ENCODE peak calls at places on chromosomes 13 and 19, in seven cellular contexts. U is CD4-positive, CD25-positive, alpha-beta regulatory T cell; X is thoracic aorta; S is cardiac muscle cell; Q is aorta; O is body of pancreas; Y is effector memory CD4-positive, alpha-beta T cell. T is an unnamed sample.

GRCh38 chr13:113962975-113963374 is 10.9 kb downstream of the C13orf46 start:
- DNase-seq in Q (peak; percentile 62), U (no peak), Y (no peak), O (peak; percentile 1), X (no peak), S (no peak), T (no peak)

GRCh38 chr13:25691654-25692053 is 319.9 kb downstream of the ATP8A2 start:
- DNase-seq in Y (no peak), O (no peak), X (no peak), S (no peak), Q (no peak), U (no peak), T (no peak)

GRCh38 chr19:44951179-44952159 is 3.7 kb upstream of the CLPTM1 start:
- DNase-seq in X (peak; percentile 20), U (peak; percentile 77), Y (peak; percentile 34), O (peak; percentile 77), S (peak; percentile 89), Q (no peak), T (peak; percentile 78)

GRCh38 chr13:102651892-102652291 is 43.0 kb downstream of the METTL21C start:
- DNase-seq in S (peak; percentile 4), Q (peak; percentile 77), U (no peak), Y (no peak), X (no peak), O (no peak), T (no peak)

GRCh38 chr19:55460670-55461258 is 678 bp downstream of the ISOC2 start:
- DNase-seq in X (peak; percentile 42), O (peak; percentile 87), Q (peak; percentile 93), U (no peak), Y (no peak), S (peak; percentile 96), T (peak; percentile 87)

GRCh38 chr13:26985285-26985878 is 186.2 kb downstream of the USP12 start:
- DNase-seq in S (peak; percentile 89), X (peak; percentile 31), U (peak; percentile 74), Q (no peak), O (peak; percentile 84), Y (peak; percentile 38), T (peak; percentile 87)

GRCh38 chr13:40206241-40207109 is 460.0 kb downstream of the FOXO1 start:
- DNase-seq in S (peak; percentile 54), Q (no peak), Y (no peak), O (peak; percentile 70), U (peak; percentile 76), X (no peak), T (no peak)

GRCh38 chr19:22422220-22422619 is at the start of gene ZNF98:
- DNase-seq in O (peak; percentile 75), Q (peak; percentile 87), Y (no peak), X (no peak), U (no peak), S (peak; percentile 7), T (peak; percentile 77)

GRCh38 chr13:88707652-88708051 is 1036.5 kb downstream of the SLITRK5 start:
- DNase-seq in Q (no peak), Y (no peak), X (no peak), U (no peak), O (no peak), S (no peak), T (no peak)

GRCh38 chr13:112642061-112642460 is 47.8 kb upstream of the ATP11A start:
- DNase-seq in O (no peak), U (no peak), X (no peak), Y (no peak), S (no peak), Q (peak; percentile 62), T (no peak)

GRCh38 chr13:35889560-35889959 is 241.6 kb downstream of the DCLK1 start:
- DNase-seq in S (no peak), Y (no peak), X (no peak), O (no peak), U (no peak), Q (no peak), T (no peak)

GRCh38 chr13:35891973-35892441 is 239.2 kb downstream of the DCLK1 start:
- DNase-seq in Y (no peak), Q (no peak), O (no peak), X (no peak), S (peak; percentile 5), U (no peak), T (no peak)

GRCh38 chr13:35888327-35888940 is 242.7 kb downstream of the DCLK1 start:
- DNase-seq in O (no peak), X (no peak), Y (no peak), S (peak; percentile 30), U (no peak), Q (no peak), T (no peak)

GRCh38 chr13:35892837-35893814 is 238.1 kb downstream of the DCLK1 start:
- DNase-seq in X (no peak), S (no peak), Q (no peak), U (no peak), O (no peak), Y (no peak), T (no peak)

DNA sequence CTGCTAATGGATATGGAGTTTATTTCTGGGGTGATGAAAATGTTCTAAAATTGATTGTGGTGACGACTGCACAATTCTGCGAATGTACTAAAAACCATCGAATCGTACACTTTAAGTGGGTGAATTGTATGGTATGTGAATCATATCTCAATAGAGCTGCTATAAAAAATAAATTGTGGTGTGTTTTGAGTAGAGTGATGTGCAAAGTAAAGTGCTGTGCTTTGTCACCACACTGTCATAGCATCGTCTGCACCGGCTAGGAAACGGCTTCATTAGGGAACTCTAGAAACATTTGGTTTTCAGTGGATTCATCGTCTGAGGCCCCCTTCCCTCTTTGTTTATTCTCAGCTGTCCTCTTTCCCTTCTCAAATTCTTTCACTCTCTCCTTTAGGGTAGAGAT is 239.7 kb downstream of the DCLK1 start:
- DNase-seq in Y (no peak), Q (no peak), S (no peak), X (no peak), O (no peak), U (no peak), T (no peak)
- H3K27ac ChIP-seq in Y (no peak overlapping the region), Q (no peak overlapping the region), S (no peak overlapping the region), X (no peak overlapping the region), O (no peak overlapping the region), U (no peak overlapping the region), T (no peak overlapping the region)

GRCh38 chr19:57110592-57111328 is 9.0 kb upstream of the USP29 start:
- DNase-seq in Y (no peak), X (no peak), S (no peak), Q (no peak), U (no peak), O (no peak), T (peak; percentile 26)
- H3K9me3 ChIP-seq in Y (peaks cover 19% of the 10 kb centered on the region), X (peaks cover 25% of the 10 kb centered on the region), S (no peaks in the 10 kb centered on the region), Q (peaks cover 4% of the 10 kb centered on the region), U (peaks cover 61% of the 10 kb centered on the region), O (no peaks in the 10 kb centered on the region), T (no peaks in the 10 kb centered on the region)

GRCh38 chr19:40674291-40674690 is 16.2 kb downstream of the NUMBL start:
- DNase-seq in X (no peak), U (no peak), Y (no peak), Q (no peak), O (no peak), S (peak; percentile 32), T (no peak)
- H3K27ac ChIP-seq in X (no peak overlapping the region), U (no peak overlapping the region), Y (no peak overlapping the region), Q (no peak overlapping the region), O (no peak overlapping the region), S (no peak overlapping the region), T (no peak overlapping the region)

GRCh38 chr19:16285769-16286564 is 38.7 kb upstream of the KLF2 start:
- DNase-seq in Y (no peak), O (peak; percentile 41), U (no peak), Q (peak; percentile 86), X (peak; percentile 25), S (peak; percentile 10), T (no peak)

GRCh38 chr19:16293133-16294085 is 31.2 kb upstream of the KLF2 start:
- DNase-seq in Y (no peak), S (peak; percentile 100), O (peak; percentile 63), Q (peak; percentile 91), U (no peak), X (peak; percentile 63), T (peak; percentile 94)

GRCh38 chr19:16290692-16291091 is 33.9 kb upstream of the KLF2 start:
- DNase-seq in S (no peak), O (no peak), X (no peak), Y (no peak), Q (no peak), U (no peak), T (no peak)

GRCh38 chr19:16288544-16288943 is 36.1 kb upstream of the KLF2 start:
- DNase-seq in Y (no peak), S (peak; percentile 38), U (no peak), X (no peak), O (no peak), Q (no peak), T (no peak)

DNA sequence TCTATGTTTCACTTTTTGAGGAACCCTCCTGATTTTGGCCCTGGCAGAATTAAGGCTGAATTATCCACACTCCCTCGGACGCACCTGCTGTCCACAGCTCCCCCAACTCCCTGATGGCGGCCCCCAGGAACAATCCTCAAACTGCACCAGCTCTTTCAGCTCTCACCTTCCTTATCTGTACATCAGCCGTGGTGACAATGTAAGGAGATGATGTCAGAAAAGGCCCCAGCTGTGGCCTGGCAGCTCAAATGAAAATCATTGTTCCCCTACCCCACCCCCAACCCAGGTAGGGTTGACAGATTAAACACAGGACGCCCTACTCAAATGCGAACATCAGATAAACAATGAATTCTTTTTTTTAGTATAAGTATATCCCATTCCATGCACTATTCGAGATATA is 35.0 kb upstream of the KLF2 start:
- DNase-seq in X (no peak), S (no peak), Y (no peak), O (no peak), Q (no peak), U (no peak), T (no peak)
- H3K9me3 ChIP-seq in X (no peaks in the 10 kb centered on the region), S (no peaks in the 10 kb centered on the region), Y (no peaks in the 10 kb centered on the region), O (no peaks in the 10 kb centered on the region), Q (no peaks in the 10 kb centered on the region), U (no peaks in the 10 kb centered on the region), T (no peaks in the 10 kb centered on the region)

DNA sequence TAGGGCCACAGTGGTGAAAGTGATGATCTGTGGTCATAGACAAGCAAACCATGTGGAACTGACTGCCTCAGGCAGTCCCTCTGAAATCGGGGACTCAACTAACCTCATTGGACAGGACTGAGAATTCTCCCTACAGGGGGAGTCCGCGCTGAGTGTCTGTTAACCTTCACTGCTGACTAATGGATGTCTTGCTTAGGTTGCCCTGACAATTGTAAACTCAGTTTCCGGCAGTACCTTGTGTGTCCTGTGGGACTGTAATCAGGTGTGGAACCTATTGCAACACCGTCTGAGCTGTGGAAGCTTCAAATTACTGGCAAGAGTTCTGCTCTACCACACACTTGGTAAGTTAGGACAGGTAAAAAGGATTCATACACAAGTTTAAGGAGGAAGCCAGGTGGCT is 21.8 kb downstream of the ZNF77 start:
- DNase-seq in Y (no peak), X (no peak), S (no peak), O (peak; percentile 78), Q (no peak), U (no peak), T (no peak)
- H3K27ac ChIP-seq in Y (no peak overlapping the region), X (no peak overlapping the region), S (no peak overlapping the region), O (peak overlapping the region; percentile 71), Q (no peak overlapping the region), U (no peak overlapping the region), T (no peak overlapping the region)

GRCh38 chr13:105817011-105817410 is 718.5 kb downstream of the EFNB2 start:
- DNase-seq in X (no peak), U (no peak), S (no peak), O (no peak), Q (no peak), Y (no peak), T (no peak)
- H3K9me3 ChIP-seq in X (no peaks in the 10 kb centered on the region), U (no peaks in the 10 kb centered on the region), S (no peaks in the 10 kb centered on the region), O (no peaks in the 10 kb centered on the region), Q (no peaks in the 10 kb centered on the region), Y (no peaks in the 10 kb centered on the region), T (no peaks in the 10 kb centered on the region)